ENCODE peak calls at places on chromosomes 11 and 22, in ten cellular contexts. B is activated CD4-positive, alpha-beta T cell treated with anti-CD3 and anti-CD28 coated beads for 48 hours; N is IMR-90; J is naive thymus-derived CD8-positive, alpha-beta T cell; F is RPMI8226; C is activated effector memory CD4-positive, alpha-beta T cell treated with anti-CD3 and anti-CD28 coated beads, Interleukin-2, amount 50 U/mL, for 16 hours; U is LoVo; G is A172; M is mammary epithelial cell; A is lung microvascular endothelial cell. R is an unnamed sample.

GRCh38 chr11:117861151-117862018 is 15.1 kb downstream of the FXYD6 start:
- DNase-seq in U (no peak), N (no peak), B (no peak), G (no peak), M (no peak), A (peak), F (no peak), C (peak), J (no peak), R (no peak)

GRCh38 chr11:14342906-14343305 is 16.1 kb downstream of the RRAS2 start:
- DNase-seq in M (no peak), C (no peak), G (no peak), N (peak), B (no peak), A (no peak), U (no peak), F (no peak), J (no peak), R (no peak)

GRCh38 chr11:1029051-1029450 is 7.5 kb downstream of the MUC6 start:
- DNase-seq in M (no peak), B (no peak), F (no peak), J (no peak), U (no peak), A (no peak), G (no peak), C (no peak), N (no peak), R (no peak)

GRCh38 chr11:101442171-101442570 is 141.6 kb downstream of the TRPC6 start:
- DNase-seq in F (no peak), M (peak), A (no peak), J (no peak), N (peak), G (no peak), B (no peak), U (no peak), C (no peak), R (no peak)

GRCh38 chr22:31173386-31174145 is 13.6 kb downstream of the RNF185 start:
- DNase-seq in C (no peak), B (no peak), N (peak), A (no peak), G (peak), M (peak), J (no peak), F (no peak), U (no peak), R (no peak)

GRCh38 chr11:112271242-112271641 is 10.6 kb upstream of the PLET1 start:
- DNase-seq in B (no peak), J (no peak), G (no peak), U (no peak), N (no peak), C (no peak), M (no peak), A (no peak), F (no peak), R (no peak)

GRCh38 chr11:65448418-65449196 is 26.0 kb downstream of the NEAT1 start:
- DNase-seq in A (peak), N (peak), J (no peak), C (peak), M (peak), U (no peak), F (peak), B (no peak), G (peak), R (no peak)

GRCh38 chr22:44746061-44746789 is 6.2 kb upstream of the ARHGAP8 start:
- DNase-seq in G (no peak), F (no peak), M (no peak), N (no peak), B (no peak), J (no peak), U (no peak), C (no peak), A (no peak), R (no peak)

GRCh38 chr11:93089474-93090102 is 108.2 kb downstream of the SLC36A4 start:
- DNase-seq in C (no peak), J (no peak), F (peak), U (peak), M (peak), N (peak), A (peak), G (peak), B (no peak), R (no peak)

GRCh38 chr11:68211546-68211945 is 1.6 kb downstream of the KMT5B start:
- DNase-seq in U (no peak), M (no peak), N (no peak), B (peak), J (no peak), F (no peak), C (no peak), A (no peak), G (no peak), R (no peak)

GRCh38 chr11:134760307-134760706 is 348.3 kb upstream of the B3GAT1 start:
- DNase-seq in B (no peak), M (no peak), J (no peak), U (no peak), F (no peak), C (no peak), A (no peak), G (no peak), N (no peak), R (no peak)

GRCh38 chr22:20095521-20095920 is 15.5 kb downstream of the DGCR8 start:
- DNase-seq in G (no peak), N (no peak), J (no peak), M (no peak), C (peak), A (no peak), F (no peak), U (no peak), B (peak), R (no peak)

GRCh38 chr22:49969751-49970527 is 9.4 kb downstream of the PIM3 start:
- DNase-seq in M (no peak), G (no peak), A (no peak), J (peak), N (no peak), U (no peak), F (no peak), C (peak), B (peak), R (no peak)

GRCh38 chr22:36853407-36854099 is 7.3 kb upstream of the NCF4 start:
- DNase-seq in B (peak), A (peak), M (no peak), C (peak), F (peak), G (peak), N (peak), U (peak), J (peak), R (peak)

GRCh38 chr11:121561240-121561639 is 108.5 kb upstream of the SORL1-AS1 start:
- DNase-seq in J (no peak), B (no peak), N (no peak), C (no peak), M (no peak), U (no peak), F (no peak), A (no peak), G (no peak), R (no peak)

GRCh38 chr11:130608267-130608666 is 159.8 kb downstream of the ADAMTS15 start:
- DNase-seq in N (no peak), A (no peak), M (no peak), J (no peak), U (no peak), C (no peak), G (no peak), B (no peak), F (no peak), R (no peak)

GRCh38 chr22:23751441-23751996 is 607 bp upstream of the ZNF70 start:
- DNase-seq in F (no peak), C (no peak), A (no peak), B (no peak), G (no peak), M (no peak), N (no peak), J (no peak), U (peak), R (no peak)

GRCh38 chr22:20884454-20884853 is 25.6 kb downstream of the SNAP29 start:
- DNase-seq in B (no peak), C (no peak), A (no peak), U (no peak), N (no peak), J (no peak), M (no peak), F (no peak), G (no peak), R (no peak)

GRCh38 chr11:128324051-128324481 is 263.3 kb downstream of the ETS1 start:
- DNase-seq in U (no peak), N (no peak), C (peak), M (no peak), B (peak), G (no peak), J (peak), A (no peak), F (no peak), R (no peak)

GRCh38 chr11:35579557-35580396 is 38.5 kb upstream of the FJX1 start:
- DNase-seq in M (peak), A (peak), B (no peak), F (no peak), J (no peak), C (no peak), G (peak), N (peak), U (peak), R (peak)

GRCh38 chr11:112302226-112302868 is 41.7 kb upstream of the PLET1 start:
- DNase-seq in F (no peak), M (no peak), G (peak), C (no peak), B (no peak), J (no peak), N (peak), U (no peak), A (no peak), R (no peak)

R was measured in brain pericyte.